ENCODE peak calls at places on chromosomes 13 and 19, in seven cellular contexts. One of them, this sample, is unnamed.

GRCh38 chr19:9856609-9857008 is 21.5 kb downstream of the PIN1 start:
- DNase-seq in left ventricle myocardium inferior: no peak
- DNase-seq in fibroblast of pulmonary artery: no peak
- DNase-seq in mucosa of descending colon: no peak
- DNase-seq in aorta: no peak
- DNase-seq in A673: no peak
- DNase-seq in thoracic aorta: no peak
- DNase-seq in this sample: no peak

GRCh38 chr19:49790866-49791265 is 22.2 kb downstream of the FUZ start:
- DNase-seq in left ventricle myocardium inferior: peak
- DNase-seq in fibroblast of pulmonary artery: peak
- DNase-seq in mucosa of descending colon: no peak
- DNase-seq in aorta: no peak
- DNase-seq in A673: no peak
- DNase-seq in thoracic aorta: no peak
- DNase-seq in this sample: peak

GRCh38 chr13:78660130-78660857 is 1.3 kb upstream of the OBI1 start:
- DNase-seq in left ventricle myocardium inferior: no peak
- DNase-seq in fibroblast of pulmonary artery: no peak
- DNase-seq in mucosa of descending colon: peak
- DNase-seq in aorta: no peak
- DNase-seq in A673: peak
- DNase-seq in thoracic aorta: no peak
- DNase-seq in this sample: peak

GRCh38 chr19:24057144-24057543 is 29.8 kb upstream of the ZNF254 start:
- DNase-seq in left ventricle myocardium inferior: no peak
- DNase-seq in fibroblast of pulmonary artery: no peak
- DNase-seq in mucosa of descending colon: no peak
- DNase-seq in aorta: no peak
- DNase-seq in A673: no peak
- DNase-seq in thoracic aorta: no peak
- DNase-seq in this sample: no peak

GRCh38 chr19:4970558-4971423 is 1.9 kb downstream of the KDM4B start:
- DNase-seq in left ventricle myocardium inferior: peak
- DNase-seq in fibroblast of pulmonary artery: no peak
- DNase-seq in mucosa of descending colon: peak
- DNase-seq in aorta: peak
- DNase-seq in A673: peak
- DNase-seq in thoracic aorta: no peak
- DNase-seq in this sample: no peak

GRCh38 chr19:58038688-58039204 is 4.9 kb downstream of the ZSCAN1 start:
- DNase-seq in left ventricle myocardium inferior: no peak
- DNase-seq in fibroblast of pulmonary artery: no peak
- DNase-seq in mucosa of descending colon: no peak
- DNase-seq in aorta: no peak
- DNase-seq in A673: no peak
- DNase-seq in thoracic aorta: no peak
- DNase-seq in this sample: no peak

GRCh38 chr19:29477831-29478577 is 47.8 kb upstream of the VSTM2B start:
- DNase-seq in left ventricle myocardium inferior: no peak
- DNase-seq in fibroblast of pulmonary artery: no peak
- DNase-seq in mucosa of descending colon: no peak
- DNase-seq in aorta: no peak
- DNase-seq in A673: no peak
- DNase-seq in thoracic aorta: no peak
- DNase-seq in this sample: no peak

GRCh38 chr19:42697884-42698283 is 42.4 kb downstream of the PSG3 start:
- DNase-seq in left ventricle myocardium inferior: no peak
- DNase-seq in fibroblast of pulmonary artery: no peak
- DNase-seq in mucosa of descending colon: no peak
- DNase-seq in aorta: no peak
- DNase-seq in A673: no peak
- DNase-seq in thoracic aorta: no peak
- DNase-seq in this sample: no peak

GRCh38 chr13:27728271-27728670 is 64.0 kb upstream of the GSX1 start:
- DNase-seq in left ventricle myocardium inferior: no peak
- DNase-seq in fibroblast of pulmonary artery: no peak
- DNase-seq in mucosa of descending colon: no peak
- DNase-seq in aorta: no peak
- DNase-seq in A673: no peak
- DNase-seq in thoracic aorta: no peak
- DNase-seq in this sample: no peak

GRCh38 chr19:5287066-5287465 is 53.5 kb downstream of the PTPRS start:
- DNase-seq in left ventricle myocardium inferior: no peak
- DNase-seq in fibroblast of pulmonary artery: no peak
- DNase-seq in mucosa of descending colon: no peak
- DNase-seq in aorta: no peak
- DNase-seq in A673: no peak
- DNase-seq in thoracic aorta: no peak
- DNase-seq in this sample: no peak

GRCh38 chr13:40618581-40619478 is 47.6 kb downstream of the FOXO1 start:
- DNase-seq in left ventricle myocardium inferior: no peak
- DNase-seq in fibroblast of pulmonary artery: no peak
- DNase-seq in mucosa of descending colon: no peak
- DNase-seq in aorta: no peak
- DNase-seq in A673: no peak
- DNase-seq in thoracic aorta: no peak
- DNase-seq in this sample: no peak

GRCh38 chr19:5293607-5294089 is 47.0 kb downstream of the PTPRS start:
- DNase-seq in left ventricle myocardium inferior: no peak
- DNase-seq in fibroblast of pulmonary artery: peak
- DNase-seq in mucosa of descending colon: no peak
- DNase-seq in aorta: peak
- DNase-seq in A673: peak
- DNase-seq in thoracic aorta: no peak
- DNase-seq in this sample: no peak

GRCh38 chr13:33258437-33259193 is 26.9 kb downstream of the STARD13 start:
- DNase-seq in left ventricle myocardium inferior: no peak
- DNase-seq in fibroblast of pulmonary artery: peak
- DNase-seq in mucosa of descending colon: no peak
- DNase-seq in aorta: no peak
- DNase-seq in A673: no peak
- DNase-seq in thoracic aorta: no peak
- DNase-seq in this sample: no peak

DNA sequence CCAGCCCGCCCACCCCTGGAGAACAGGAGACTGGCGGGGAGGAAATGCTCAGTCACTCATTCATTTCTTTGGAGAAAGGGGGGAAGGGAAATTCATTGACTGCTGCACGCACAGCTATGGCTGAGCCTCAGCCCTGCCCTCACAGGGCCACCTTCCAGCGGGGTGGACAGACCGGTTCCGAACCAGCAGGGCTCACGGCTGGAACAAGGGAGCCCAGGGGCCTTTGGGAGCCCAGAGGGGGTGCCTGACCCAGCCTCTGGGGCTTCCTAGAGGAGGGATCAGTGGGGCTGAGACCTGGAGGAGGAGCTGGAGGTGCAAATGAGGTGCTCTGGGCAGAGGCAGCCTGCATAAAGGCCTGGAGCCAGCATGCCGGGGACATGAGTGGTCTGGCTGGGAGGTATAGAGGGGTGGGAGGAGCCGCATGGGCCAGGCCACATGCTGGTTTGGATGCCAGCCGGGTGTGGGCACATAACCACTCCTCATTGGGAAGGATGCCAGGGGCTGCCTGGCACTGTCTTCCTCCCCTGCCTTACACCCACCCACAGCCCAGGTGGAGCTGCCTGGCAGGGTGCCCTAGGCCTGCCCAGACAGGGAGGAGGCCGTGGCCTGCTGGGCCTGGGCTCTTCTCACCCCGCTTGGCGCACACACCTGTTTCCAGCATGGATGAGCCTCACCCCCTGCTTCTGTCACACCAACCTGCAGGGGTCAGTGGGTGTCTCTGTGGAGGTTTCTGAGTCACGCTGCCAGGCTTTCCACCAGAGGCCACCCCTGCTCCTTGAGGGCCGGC is 26.9 kb downstream of the PPP5C start:
- DNase-seq in left ventricle myocardium inferior: peak
- DNase-seq in fibroblast of pulmonary artery: peak
- DNase-seq in mucosa of descending colon: peak
- DNase-seq in aorta: peak
- DNase-seq in A673: peak
- DNase-seq in thoracic aorta: peak
- DNase-seq in this sample: peak
- H3K4me3 ChIP-seq in left ventricle myocardium inferior: no peak
- H3K4me3 ChIP-seq in fibroblast of pulmonary artery: no peak
- H3K4me3 ChIP-seq in mucosa of descending colon: no peak
- H3K4me3 ChIP-seq in aorta: no peak
- H3K4me3 ChIP-seq in A673: no peak
- H3K4me3 ChIP-seq in thoracic aorta: peak
- H3K4me3 ChIP-seq in this sample: no peak

GRCh38 chr13:92767468-92767867 is 459.1 kb upstream of the GPC6 start:
- DNase-seq in left ventricle myocardium inferior: no peak
- DNase-seq in fibroblast of pulmonary artery: no peak
- DNase-seq in mucosa of descending colon: no peak
- DNase-seq in aorta: no peak
- DNase-seq in A673: no peak
- DNase-seq in thoracic aorta: no peak
- DNase-seq in this sample: no peak
- H3K4me3 ChIP-seq in left ventricle myocardium inferior: no peak
- H3K4me3 ChIP-seq in fibroblast of pulmonary artery: no peak
- H3K4me3 ChIP-seq in mucosa of descending colon: no peak
- H3K4me3 ChIP-seq in aorta: no peak
- H3K4me3 ChIP-seq in A673: no peak
- H3K4me3 ChIP-seq in thoracic aorta: no peak
- H3K4me3 ChIP-seq in this sample: no peak

GRCh38 chr13:110475550-110476219 is 85.8 kb downstream of the RAB20 start:
- DNase-seq in left ventricle myocardium inferior: no peak
- DNase-seq in fibroblast of pulmonary artery: no peak
- DNase-seq in mucosa of descending colon: no peak
- DNase-seq in aorta: no peak
- DNase-seq in A673: no peak
- DNase-seq in thoracic aorta: no peak
- DNase-seq in this sample: peak
- H3K4me3 ChIP-seq in left ventricle myocardium inferior: no peak
- H3K4me3 ChIP-seq in fibroblast of pulmonary artery: no peak
- H3K4me3 ChIP-seq in mucosa of descending colon: no peak
- H3K4me3 ChIP-seq in aorta: no peak
- H3K4me3 ChIP-seq in A673: no peak
- H3K4me3 ChIP-seq in thoracic aorta: no peak
- H3K4me3 ChIP-seq in this sample: no peak

DNA sequence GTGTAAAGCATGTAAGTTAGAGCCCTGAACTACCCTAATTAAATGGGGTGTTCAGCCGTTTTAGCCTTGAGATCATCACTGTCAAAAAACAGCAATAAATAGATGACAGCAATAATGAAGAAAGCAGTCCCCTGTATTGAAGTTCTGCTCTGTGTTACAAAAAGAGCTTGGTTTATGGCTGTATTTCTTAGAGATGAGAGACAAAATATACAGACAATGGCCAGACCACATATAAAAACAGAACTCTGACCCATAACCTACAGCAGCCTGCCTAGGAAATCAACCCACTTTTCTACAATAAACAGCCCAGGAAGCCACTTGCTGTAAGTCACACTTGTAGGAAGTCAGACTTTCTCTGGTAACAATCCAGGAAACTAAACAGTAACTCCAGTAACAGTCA is 10.8 kb downstream of the IGFL3 start:
- DNase-seq in left ventricle myocardium inferior: no peak
- DNase-seq in fibroblast of pulmonary artery: no peak
- DNase-seq in mucosa of descending colon: no peak
- DNase-seq in aorta: no peak
- DNase-seq in A673: no peak
- DNase-seq in thoracic aorta: no peak
- DNase-seq in this sample: no peak
- H3K4me3 ChIP-seq in left ventricle myocardium inferior: no peak
- H3K4me3 ChIP-seq in fibroblast of pulmonary artery: no peak
- H3K4me3 ChIP-seq in mucosa of descending colon: no peak
- H3K4me3 ChIP-seq in aorta: no peak
- H3K4me3 ChIP-seq in A673: no peak
- H3K4me3 ChIP-seq in thoracic aorta: no peak
- H3K4me3 ChIP-seq in this sample: no peak

GRCh38 chr19:19171110-19171672 is 1.1 kb upstream of the MEF2B start:
- DNase-seq in left ventricle myocardium inferior: no peak
- DNase-seq in fibroblast of pulmonary artery: no peak
- DNase-seq in mucosa of descending colon: no peak
- DNase-seq in aorta: no peak
- DNase-seq in A673: no peak
- DNase-seq in thoracic aorta: no peak
- DNase-seq in this sample: no peak
- H3K4me3 ChIP-seq in left ventricle myocardium inferior: no peak
- H3K4me3 ChIP-seq in fibroblast of pulmonary artery: no peak
- H3K4me3 ChIP-seq in mucosa of descending colon: no peak
- H3K4me3 ChIP-seq in aorta: no peak
- H3K4me3 ChIP-seq in A673: no peak
- H3K4me3 ChIP-seq in thoracic aorta: no peak
- H3K4me3 ChIP-seq in this sample: no peak

DNA sequence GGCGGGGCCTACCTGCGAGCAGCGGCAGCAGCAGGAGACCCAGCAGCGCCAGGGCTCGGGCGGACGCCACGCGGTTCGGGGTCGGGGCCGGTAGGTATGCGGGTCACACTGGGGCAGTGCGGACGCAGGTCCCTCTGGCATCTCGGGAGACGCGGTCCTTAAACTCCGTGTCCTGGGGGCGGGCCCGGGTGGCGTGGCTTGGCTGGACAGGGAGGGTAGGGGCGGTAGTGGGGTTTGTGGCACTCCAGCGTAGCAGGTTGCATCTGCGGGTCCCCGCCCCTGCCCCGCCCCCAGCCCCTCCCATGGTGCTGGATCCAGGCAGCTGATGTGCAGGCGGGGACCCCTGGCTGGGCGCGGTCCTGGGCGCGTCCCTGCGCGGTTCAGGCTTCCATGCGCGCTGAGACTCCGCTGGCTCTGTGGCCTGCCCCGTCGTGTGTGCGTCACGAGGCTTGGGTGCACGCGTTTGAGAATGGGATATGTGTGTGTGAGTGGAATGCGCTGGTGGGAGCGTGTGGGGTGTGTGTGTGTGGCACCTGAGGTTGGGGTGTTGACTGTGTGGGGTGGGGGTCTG is 96.1 kb downstream of the WTIP start:
- DNase-seq in left ventricle myocardium inferior: no peak
- DNase-seq in fibroblast of pulmonary artery: no peak
- DNase-seq in mucosa of descending colon: no peak
- DNase-seq in aorta: no peak
- DNase-seq in A673: no peak
- DNase-seq in thoracic aorta: no peak
- DNase-seq in this sample: no peak
- H3K4me3 ChIP-seq in left ventricle myocardium inferior: peak
- H3K4me3 ChIP-seq in fibroblast of pulmonary artery: no peak
- H3K4me3 ChIP-seq in mucosa of descending colon: no peak
- H3K4me3 ChIP-seq in aorta: no peak
- H3K4me3 ChIP-seq in A673: no peak
- H3K4me3 ChIP-seq in thoracic aorta: no peak
- H3K4me3 ChIP-seq in this sample: no peak